ENCODE peak calls at places on chromosomes 7 and 10, in nine cellular contexts. G is mesendoderm; T is putamen; D is NCI-H1694 treated with DMSO at 0.1 percent for 48 hours; N is AG09309; Z is RPMI7951; P is IMR-90; I is pons; E is stimulated activated CD4-positive, alpha-beta T cell treated with anti-CD3 and anti-CD28 coated beads, Interleukin-2, amount 100 ng/mL, for 48 hours. F is an unnamed sample.

GRCh38 chr7:103447073-103447960 is 1.3 kb upstream of the SLC26A5 start:
- DNase-seq in Z (peak), P (peak), E (peak), N (no peak), I (peak), G (peak), D (peak), T (peak), F (peak)

GRCh38 chr7:43856996-43857395 is 12.3 kb downstream of the MRPS24 start:
- DNase-seq in I (no peak), N (no peak), E (no peak), D (no peak), G (no peak), Z (peak), P (peak), T (no peak), F (no peak)

GRCh38 chr10:82266438-82266837 is 391.4 kb downstream of the NRG3 start:
- DNase-seq in I (no peak), E (no peak), Z (no peak), P (no peak), N (no peak), T (no peak), G (no peak), D (no peak), F (no peak)

GRCh38 chr10:86801995-86802394 is 45.6 kb downstream of the BMPR1A start:
- DNase-seq in E (no peak), D (no peak), P (no peak), Z (no peak), I (no peak), T (no peak), G (no peak), N (no peak), F (no peak)

GRCh38 chr7:40419832-40420231 is 285.0 kb downstream of the SUGCT start:
- DNase-seq in N (no peak), T (no peak), D (no peak), Z (no peak), I (peak), E (no peak), P (no peak), G (peak), F (peak)

GRCh38 chr10:24526085-24526649 is 197.5 kb downstream of the ARHGAP21 start:
- DNase-seq in P (no peak), N (no peak), I (no peak), Z (no peak), T (peak), G (no peak), E (no peak), D (no peak), F (no peak)

GRCh38 chr10:124511205-124512039 is 49.8 kb downstream of the LHPP start:
- DNase-seq in T (peak), Z (no peak), N (no peak), I (no peak), D (no peak), E (no peak), P (no peak), G (no peak), F (no peak)

GRCh38 chr7:158695726-158696452 is 8.7 kb downstream of the NCAPG2 start:
- DNase-seq in E (no peak), N (peak), Z (peak), G (peak), P (peak), T (peak), I (peak), D (peak), F (peak)

GRCh38 chr7:101781384-101781783 is 36.0 kb upstream of the CUX1 start:
- DNase-seq in T (no peak), Z (no peak), P (no peak), G (no peak), D (no peak), E (no peak), I (no peak), N (no peak), F (no peak)

GRCh38 chr10:22737587-22737986 is 23.2 kb upstream of the PIP4K2A start:
- DNase-seq in N (no peak), I (no peak), E (no peak), G (no peak), Z (peak), T (no peak), D (no peak), P (peak), F (no peak)

GRCh38 chr10:4137299-4137698 is 352.3 kb upstream of the KLF6 start:
- DNase-seq in E (no peak), I (no peak), G (no peak), N (no peak), T (no peak), P (no peak), D (no peak), Z (no peak), F (no peak)

GRCh38 chr10:97320480-97321031 is 1.5 kb downstream of the FRAT1 start:
- DNase-seq in Z (no peak), D (no peak), T (no peak), P (no peak), E (no peak), G (no peak), I (no peak), N (no peak), F (peak)

GRCh38 chr7:111082351-111082750 is 8.6 kb upstream of the LRRN3 start:
- DNase-seq in I (no peak), N (peak), Z (peak), P (peak), D (no peak), T (peak), G (no peak), E (no peak), F (peak)

GRCh38 chr7:96114190-96114589 is 207.7 kb downstream of the SLC25A13 start:
- DNase-seq in E (no peak), T (no peak), Z (no peak), P (no peak), G (no peak), N (no peak), I (no peak), D (no peak), F (no peak)

GRCh38 chr7:105718511-105718925 is 137.2 kb upstream of the EFCAB10 start:
- DNase-seq in I (peak), E (no peak), T (no peak), N (no peak), G (no peak), D (no peak), Z (no peak), P (no peak), F (no peak)

GRCh38 chr7:2445047-2445446 is 31.2 kb downstream of the GRIFIN start:
- DNase-seq in I (peak), Z (no peak), G (no peak), T (no peak), P (no peak), E (no peak), D (no peak), N (no peak), F (peak)

GRCh38 chr7:100446040-100446439 is 9.7 kb upstream of the PPP1R35 start:
- DNase-seq in N (no peak), E (no peak), Z (no peak), P (peak), T (no peak), D (no peak), I (no peak), G (no peak), F (no peak)

GRCh38 chr10:52539463-52539862 is 225.4 kb downstream of the DKK1 start:
- DNase-seq in N (no peak), G (peak), E (no peak), D (no peak), P (peak), T (no peak), Z (peak), I (no peak), F (no peak)

GRCh38 chr7:3408814-3409595 is 108.0 kb downstream of the SDK1 start:
- DNase-seq in D (no peak), G (no peak), N (no peak), E (no peak), P (no peak), T (no peak), I (no peak), Z (no peak), F (no peak)

GRCh38 chr7:154721086-154721485 is 281.8 kb downstream of the PAXIP1 start:
- DNase-seq in P (no peak), E (no peak), Z (no peak), I (no peak), N (no peak), D (no peak), T (no peak), G (no peak), F (no peak)

GRCh38 chr7:102122026-102122425 is 164.6 kb upstream of the SH2B2 start:
- DNase-seq in N (no peak), Z (peak), P (peak), I (no peak), D (no peak), E (no peak), T (no peak), G (no peak), F (no peak)

GRCh38 chr10:49752584-49752983 is 9.5 kb downstream of the OGDHL start:
- DNase-seq in Z (no peak), G (no peak), E (no peak), T (no peak), N (no peak), D (no peak), I (no peak), P (no peak), F (no peak)

GRCh38 chr10:74888947-74889661 is 62.7 kb downstream of the KAT6B start:
- DNase-seq in I (peak), G (peak), T (no peak), P (no peak), D (peak), Z (no peak), N (no peak), E (no peak), F (peak)